ENCODE peak calls at places on chromosomes 6 and 20, in six cellular contexts. P is AG09319; O is adrenal gland; B is Peyer's patch; Z is EH; K is activated CD4-positive, alpha-beta T cell treated with anti-CD3 and anti-CD28 coated beads, Interleukin-2, amount 50 U/mL, for 1 hour. D is an unnamed sample.

GRCh38 chr6:22036267-22036666 is 260.6 kb downstream of the PRL start:
- DNase-seq in O (no peak), Z (no peak), P (no peak), K (no peak), B (no peak), D (no peak)

GRCh38 chr20:50625986-50626677 is 65.2 kb downstream of the RIPOR3 start:
- DNase-seq in K (no peak), P (no peak), Z (peak; percentile 52), B (no peak), O (peak; percentile 56), D (no peak)

GRCh38 chr6:88662653-88663174 is 300.7 kb downstream of the RNGTT start:
- DNase-seq in K (no peak), Z (no peak), P (no peak), B (no peak), O (no peak), D (no peak)

GRCh38 chr6:15249371-15250019 is 3.6 kb downstream of the JARID2 start:
- DNase-seq in Z (peak; percentile 21), O (no peak), B (no peak), P (no peak), K (no peak), D (no peak)

GRCh38 chr6:158086054-158086705 is 81.9 kb downstream of the SERAC1 start:
- DNase-seq in B (no peak), O (no peak), K (no peak), P (peak; percentile 42), Z (peak; percentile 76), D (no peak)

GRCh38 chr6:126540161-126540560 is 200.2 kb downstream of the CENPW start:
- DNase-seq in O (no peak), K (no peak), Z (no peak), P (no peak), B (no peak), D (no peak)

GRCh38 chr6:81401970-81402690 is 350.4 kb downstream of the TENT5A start:
- DNase-seq in Z (peak; percentile 89), B (no peak), P (no peak), O (no peak), K (no peak), D (no peak)

GRCh38 chr6:3026811-3027626 is 27.3 kb downstream of the NQO2 start:
- DNase-seq in B (no peak), P (no peak), Z (no peak), K (peak; percentile 29), O (no peak), D (peak; percentile 38)

GRCh38 chr20:6533321-6533720 is 234.2 kb upstream of the BMP2 start:
- DNase-seq in Z (peak; percentile 73), O (no peak), P (peak; percentile 77), K (no peak), B (no peak), D (no peak)

GRCh38 chr6:34102696-34103095 is 43.2 kb downstream of the GRM4 start:
- DNase-seq in K (no peak), B (no peak), Z (no peak), P (no peak), O (peak; percentile 70), D (no peak)

GRCh38 chr20:5741089-5741488 is 9.1 kb upstream of the SHLD1 start:
- DNase-seq in B (no peak), P (peak; percentile 89), K (no peak), Z (peak; percentile 72), O (peak; percentile 70), D (no peak)

GRCh38 chr6:151005126-151005525 is 139.6 kb downstream of the MTHFD1L start:
- DNase-seq in O (no peak), P (no peak), B (no peak), K (no peak), Z (no peak), D (no peak)

GRCh38 chr6:5025911-5026819 is 22.3 kb upstream of the RPP40 start:
- DNase-seq in Z (peak; percentile 59), K (no peak), B (no peak), O (peak; percentile 82), P (no peak), D (no peak)

GRCh38 chr20:45345104-45345936 is 2.9 kb downstream of the SDC4 start:
- DNase-seq in Z (peak; percentile 36), P (no peak), O (no peak), B (peak; percentile 63), K (no peak), D (no peak)

GRCh38 chr20:32829291-32830005 is 9.7 kb downstream of the MAPRE1 start:
- DNase-seq in K (no peak), B (no peak), P (no peak), O (no peak), Z (peak; percentile 32), D (no peak)

GRCh38 chr6:131510094-131510493 is 62.9 kb upstream of the ARG1 start:
- DNase-seq in P (no peak), B (no peak), O (no peak), K (no peak), Z (no peak), D (no peak)

GRCh38 chr6:3324262-3324942 is 65.7 kb downstream of the PSMG4 start:
- DNase-seq in P (peak; percentile 28), O (peak; percentile 63), K (no peak), B (no peak), Z (peak; percentile 79), D (no peak)

GRCh38 chr6:150068786-150069648 is at the start of gene ULBP3:
- DNase-seq in P (peak; percentile 85), Z (peak; percentile 98), K (peak; percentile 60), O (peak; percentile 96), B (peak; percentile 94), D (peak; percentile 51)

D was measured in activated gamma-delta T cell treated with Interleukin-2 at 50 U/mL for 16 hours.